ENCODE peak calls at places on chromosome 13, in eight cellular contexts. One of them, this sample, is unnamed.

GRCh38 chr13:41588899-41589298 is 131.5 kb downstream of the RGCC start:
- DNase-seq in A549: peak
- DNase-seq in breast epithelium: no peak
- DNase-seq in spleen: no peak
- DNase-seq in transverse colon: no peak
- DNase-seq in Peyer's patch: no peak
- DNase-seq in tibial nerve: no peak
- DNase-seq in uterus: no peak
- DNase-seq in this sample: no peak

GRCh38 chr13:51761638-51762350 is 42.2 kb downstream of the DHRS12 start:
- DNase-seq in tibial nerve: no peak
- DNase-seq in Peyer's patch: no peak
- DNase-seq in uterus: no peak
- DNase-seq in transverse colon: no peak
- DNase-seq in A549: no peak
- DNase-seq in breast epithelium: no peak
- DNase-seq in spleen: no peak
- DNase-seq in this sample: no peak

GRCh38 chr13:36057041-36057440 is 74.1 kb downstream of the DCLK1 start:
- DNase-seq in tibial nerve: no peak
- DNase-seq in spleen: no peak
- DNase-seq in breast epithelium: no peak
- DNase-seq in Peyer's patch: no peak
- DNase-seq in A549: no peak
- DNase-seq in transverse colon: no peak
- DNase-seq in uterus: no peak
- DNase-seq in this sample: no peak

GRCh38 chr13:75876371-75877050 is 240.4 kb downstream of the LMO7 start:
- DNase-seq in uterus: peak
- DNase-seq in transverse colon: peak
- DNase-seq in A549: peak
- DNase-seq in breast epithelium: peak
- DNase-seq in Peyer's patch: peak
- DNase-seq in tibial nerve: peak
- DNase-seq in spleen: no peak
- DNase-seq in this sample: no peak

GRCh38 chr13:110680852-110681251 is 25.1 kb downstream of the CARS2 start:
- DNase-seq in A549: peak
- DNase-seq in spleen: peak
- DNase-seq in Peyer's patch: no peak
- DNase-seq in tibial nerve: no peak
- DNase-seq in breast epithelium: no peak
- DNase-seq in transverse colon: no peak
- DNase-seq in uterus: no peak
- DNase-seq in this sample: no peak

GRCh38 chr13:45269204-45269603 is 68.4 kb upstream of the KCTD4 start:
- DNase-seq in A549: no peak
- DNase-seq in tibial nerve: no peak
- DNase-seq in spleen: no peak
- DNase-seq in Peyer's patch: no peak
- DNase-seq in uterus: no peak
- DNase-seq in transverse colon: no peak
- DNase-seq in breast epithelium: no peak
- DNase-seq in this sample: no peak

GRCh38 chr13:40095695-40096356 is 440.4 kb downstream of the COG6 start:
- DNase-seq in A549: no peak
- DNase-seq in tibial nerve: no peak
- DNase-seq in Peyer's patch: no peak
- DNase-seq in breast epithelium: no peak
- DNase-seq in spleen: no peak
- DNase-seq in transverse colon: no peak
- DNase-seq in uterus: no peak
- DNase-seq in this sample: no peak

GRCh38 chr13:105814219-105814901 is 721.1 kb downstream of the EFNB2 start:
- DNase-seq in tibial nerve: no peak
- DNase-seq in A549: no peak
- DNase-seq in Peyer's patch: no peak
- DNase-seq in uterus: no peak
- DNase-seq in transverse colon: no peak
- DNase-seq in spleen: no peak
- DNase-seq in breast epithelium: no peak
- DNase-seq in this sample: no peak

GRCh38 chr13:40109324-40109958 is 454.0 kb downstream of the COG6 start:
- DNase-seq in Peyer's patch: no peak
- DNase-seq in A549: peak
- DNase-seq in spleen: no peak
- DNase-seq in breast epithelium: no peak
- DNase-seq in uterus: no peak
- DNase-seq in tibial nerve: no peak
- DNase-seq in transverse colon: no peak
- DNase-seq in this sample: no peak

GRCh38 chr13:94431987-94432386 is 47.5 kb downstream of the DCT start:
- DNase-seq in spleen: no peak
- DNase-seq in A549: no peak
- DNase-seq in Peyer's patch: no peak
- DNase-seq in uterus: no peak
- DNase-seq in tibial nerve: no peak
- DNase-seq in breast epithelium: no peak
- DNase-seq in transverse colon: no peak
- DNase-seq in this sample: no peak

GRCh38 chr13:92842145-92842544 is 384.5 kb upstream of the GPC6 start:
- DNase-seq in spleen: no peak
- DNase-seq in breast epithelium: no peak
- DNase-seq in Peyer's patch: no peak
- DNase-seq in uterus: no peak
- DNase-seq in transverse colon: no peak
- DNase-seq in A549: no peak
- DNase-seq in tibial nerve: no peak
- DNase-seq in this sample: no peak

GRCh38 chr13:78787189-78787588 is 128.2 kb upstream of the OBI1 start:
- DNase-seq in spleen: no peak
- DNase-seq in Peyer's patch: no peak
- DNase-seq in breast epithelium: no peak
- DNase-seq in A549: no peak
- DNase-seq in transverse colon: no peak
- DNase-seq in tibial nerve: no peak
- DNase-seq in uterus: no peak
- DNase-seq in this sample: no peak

GRCh38 chr13:90709329-90709728 is 638.2 kb upstream of the MIR17HG start:
- DNase-seq in spleen: no peak
- DNase-seq in uterus: no peak
- DNase-seq in A549: no peak
- DNase-seq in breast epithelium: no peak
- DNase-seq in tibial nerve: no peak
- DNase-seq in Peyer's patch: no peak
- DNase-seq in transverse colon: no peak
- DNase-seq in this sample: no peak

GRCh38 chr13:93316848-93317247 is 90.2 kb downstream of the GPC6 start:
- DNase-seq in A549: no peak
- DNase-seq in breast epithelium: no peak
- DNase-seq in tibial nerve: no peak
- DNase-seq in Peyer's patch: no peak
- DNase-seq in uterus: no peak
- DNase-seq in transverse colon: no peak
- DNase-seq in spleen: no peak
- DNase-seq in this sample: no peak

GRCh38 chr13:19607523-19608078 is 25.9 kb upstream of the MPHOSPH8 start:
- DNase-seq in Peyer's patch: no peak
- DNase-seq in spleen: no peak
- DNase-seq in A549: no peak
- DNase-seq in tibial nerve: no peak
- DNase-seq in uterus: no peak
- DNase-seq in transverse colon: no peak
- DNase-seq in breast epithelium: no peak
- DNase-seq in this sample: no peak

GRCh38 chr13:113665582-113666323 is 1.3 kb upstream of the GRK1 start:
- DNase-seq in A549: no peak
- DNase-seq in Peyer's patch: no peak
- DNase-seq in transverse colon: peak
- DNase-seq in spleen: peak
- DNase-seq in uterus: peak
- DNase-seq in tibial nerve: peak
- DNase-seq in breast epithelium: no peak
- DNase-seq in this sample: no peak

GRCh38 chr13:50699874-50700663 is 143.4 kb downstream of the DLEU7 start:
- DNase-seq in spleen: no peak
- DNase-seq in breast epithelium: no peak
- DNase-seq in uterus: no peak
- DNase-seq in tibial nerve: no peak
- DNase-seq in A549: no peak
- DNase-seq in transverse colon: no peak
- DNase-seq in Peyer's patch: no peak
- DNase-seq in this sample: no peak

GRCh38 chr13:94382520-94382919 is 97.0 kb downstream of the DCT start:
- DNase-seq in Peyer's patch: no peak
- DNase-seq in uterus: no peak
- DNase-seq in breast epithelium: no peak
- DNase-seq in transverse colon: no peak
- DNase-seq in tibial nerve: no peak
- DNase-seq in spleen: no peak
- DNase-seq in A549: no peak
- DNase-seq in this sample: no peak

DNA sequence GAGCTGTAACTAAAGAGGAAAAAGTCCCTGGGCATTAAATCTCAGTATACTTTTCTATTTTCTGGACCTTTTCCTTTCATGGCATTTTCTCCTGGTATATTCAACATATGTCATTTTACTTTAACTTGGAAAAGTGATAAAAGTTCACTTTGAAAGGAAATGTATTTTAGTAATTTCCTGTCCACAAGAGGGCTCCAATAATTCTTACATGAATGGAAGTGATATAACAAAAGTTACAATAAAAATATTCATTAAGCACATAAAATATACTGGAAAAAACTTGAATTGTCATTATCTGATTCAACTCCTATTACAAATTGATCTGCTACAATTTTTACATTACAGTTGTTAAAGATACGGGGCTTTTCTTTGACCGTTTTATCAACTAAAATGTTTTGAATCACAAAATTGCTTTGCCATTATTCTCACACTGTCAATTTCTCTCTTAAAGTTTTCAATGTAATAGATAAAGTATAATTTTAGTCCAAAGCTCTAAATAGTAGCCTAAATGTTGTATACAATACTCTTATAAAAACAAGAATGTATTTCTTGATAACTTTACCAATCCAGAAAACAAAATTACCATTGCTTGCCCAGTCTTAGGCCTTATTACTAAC is 4.9 kb downstream of the UBL3 start:
- DNase-seq in tibial nerve: no peak
- DNase-seq in breast epithelium: no peak
- DNase-seq in spleen: no peak
- DNase-seq in transverse colon: no peak
- DNase-seq in A549: peak
- DNase-seq in uterus: no peak
- DNase-seq in Peyer's patch: no peak
- DNase-seq in this sample: no peak
- H3K4me3 ChIP-seq in tibial nerve: no peak
- H3K4me3 ChIP-seq in breast epithelium: no peak
- H3K4me3 ChIP-seq in spleen: no peak
- H3K4me3 ChIP-seq in transverse colon: peak
- H3K4me3 ChIP-seq in A549: no peak
- H3K4me3 ChIP-seq in uterus: peak
- H3K4me3 ChIP-seq in Peyer's patch: no peak
- H3K4me3 ChIP-seq in this sample: peak

GRCh38 chr13:97342936-97343335 is 91.0 kb upstream of the RAP2A start:
- DNase-seq in A549: no peak
- DNase-seq in Peyer's patch: no peak
- DNase-seq in tibial nerve: no peak
- DNase-seq in spleen: no peak
- DNase-seq in breast epithelium: no peak
- DNase-seq in uterus: no peak
- DNase-seq in transverse colon: no peak
- DNase-seq in this sample: no peak
- H3K27ac ChIP-seq in A549: peak
- H3K27ac ChIP-seq in Peyer's patch: no peak
- H3K27ac ChIP-seq in tibial nerve: peak
- H3K27ac ChIP-seq in spleen: no peak
- H3K27ac ChIP-seq in breast epithelium: peak
- H3K27ac ChIP-seq in uterus: no peak
- H3K27ac ChIP-seq in transverse colon: peak
- H3K27ac ChIP-seq in this sample: no peak

GRCh38 chr13:26051231-26052135 is at the start of gene SHISA2:
- DNase-seq in tibial nerve: no peak
- DNase-seq in spleen: no peak
- DNase-seq in uterus: no peak
- DNase-seq in transverse colon: no peak
- DNase-seq in A549: peak
- DNase-seq in Peyer's patch: no peak
- DNase-seq in breast epithelium: no peak
- DNase-seq in this sample: no peak
- TF ChIP-seq POLR2A in tibial nerve: no peak
- TF ChIP-seq POLR2A in spleen: no peak
- TF ChIP-seq POLR2A in uterus: peak
- TF ChIP-seq POLR2A in transverse colon: peak
- TF ChIP-seq POLR2A in A549: peak
- TF ChIP-seq POLR2A in Peyer's patch: no peak
- TF ChIP-seq POLR2A in breast epithelium: no peak
- TF ChIP-seq POLR2A in this sample: no peak

DNA sequence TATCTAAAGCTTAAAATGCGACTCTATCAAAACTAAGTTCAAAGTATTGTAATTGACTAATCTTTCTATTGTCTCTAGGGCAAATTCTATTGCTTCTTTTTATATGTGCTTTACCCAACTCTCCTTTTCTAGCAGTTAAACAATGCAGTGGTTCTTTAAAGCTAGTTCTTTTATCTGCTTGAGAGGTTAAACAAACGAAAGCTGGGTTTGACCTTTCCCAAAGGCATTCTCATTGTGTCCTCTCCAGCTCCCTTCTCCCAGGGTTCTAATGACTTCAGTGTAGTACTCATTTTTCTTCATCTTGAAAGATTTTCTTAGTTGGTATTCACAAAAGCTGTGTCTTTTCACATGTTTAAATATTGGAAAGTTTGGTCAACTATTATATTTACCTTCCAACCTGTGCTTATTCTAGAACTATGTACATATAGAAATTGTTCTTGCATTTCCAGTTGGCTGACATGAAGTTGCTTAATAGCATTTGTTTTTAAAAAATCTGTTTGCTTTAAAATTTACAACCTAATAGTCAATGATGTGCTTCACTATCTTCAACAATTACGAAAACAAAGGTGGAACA is 1.5 kb downstream of the WASF3 start:
- DNase-seq in breast epithelium: no peak
- DNase-seq in Peyer's patch: no peak
- DNase-seq in transverse colon: no peak
- DNase-seq in tibial nerve: no peak
- DNase-seq in spleen: no peak
- DNase-seq in A549: no peak
- DNase-seq in uterus: no peak
- DNase-seq in this sample: no peak
- H3K4me3 ChIP-seq in breast epithelium: peak
- H3K4me3 ChIP-seq in Peyer's patch: no peak
- H3K4me3 ChIP-seq in transverse colon: peak
- H3K4me3 ChIP-seq in tibial nerve: no peak
- H3K4me3 ChIP-seq in spleen: peak
- H3K4me3 ChIP-seq in A549: no peak
- H3K4me3 ChIP-seq in uterus: peak
- H3K4me3 ChIP-seq in this sample: no peak